ENCODE peak calls at places on chromosomes 2 and 18, in five cellular contexts. O is mammary epithelial cell; K is heart right ventricle; U is CD8-positive, alpha-beta T cell; X is sigmoid colon. H is an unnamed sample.

GRCh38 chr2:197657562-197657961 is 17.8 kb downstream of the RFTN2 start:
- DNase-seq in O (no peak), K (no peak), U (no peak), X (no peak), H (no peak)

GRCh38 chr2:237866119-237866621 is 6.7 kb downstream of the RAMP1 start:
- DNase-seq in O (no peak), K (no peak), U (no peak), X (peak), H (no peak)

GRCh38 chr2:25324905-25325592 is 16.7 kb downstream of the DNMT3A start:
- DNase-seq in O (no peak), K (no peak), U (no peak), X (peak), H (no peak)

GRCh38 chr2:178863856-178864620 is 56.8 kb upstream of the TTN start:
- DNase-seq in O (no peak), K (peak), U (no peak), X (peak), H (no peak)

GRCh38 chr18:5463390-5463789 is 80.4 kb downstream of the EPB41L3 start:
- DNase-seq in O (no peak), K (peak), U (no peak), X (peak), H (no peak)

GRCh38 chr2:43224571-43225092 is 1.8 kb downstream of the ZFP36L2 start:
- DNase-seq in O (no peak), K (peak), U (no peak), X (peak), H (peak)

GRCh38 chr2:47065771-47066380 is 89.2 kb downstream of the STPG4 start:
- DNase-seq in O (peak), K (no peak), U (no peak), X (no peak), H (no peak)

GRCh38 chr2:98772531-98772930 is 41.6 kb upstream of the MGAT4A start:
- DNase-seq in O (no peak), K (no peak), U (no peak), X (no peak), H (no peak)

GRCh38 chr2:67616749-67617148 is 219.6 kb downstream of the ETAA1 start:
- DNase-seq in O (no peak), K (no peak), U (no peak), X (peak), H (no peak)

GRCh38 chr2:120737802-120738516 is 2.3 kb downstream of the GLI2 start:
- DNase-seq in O (peak), K (no peak), U (no peak), X (no peak), H (no peak)

GRCh38 chr2:187424156-187424555 is 23.9 kb downstream of the CALCRL start:
- DNase-seq in O (peak), K (no peak), U (no peak), X (no peak), H (no peak)

DNA sequence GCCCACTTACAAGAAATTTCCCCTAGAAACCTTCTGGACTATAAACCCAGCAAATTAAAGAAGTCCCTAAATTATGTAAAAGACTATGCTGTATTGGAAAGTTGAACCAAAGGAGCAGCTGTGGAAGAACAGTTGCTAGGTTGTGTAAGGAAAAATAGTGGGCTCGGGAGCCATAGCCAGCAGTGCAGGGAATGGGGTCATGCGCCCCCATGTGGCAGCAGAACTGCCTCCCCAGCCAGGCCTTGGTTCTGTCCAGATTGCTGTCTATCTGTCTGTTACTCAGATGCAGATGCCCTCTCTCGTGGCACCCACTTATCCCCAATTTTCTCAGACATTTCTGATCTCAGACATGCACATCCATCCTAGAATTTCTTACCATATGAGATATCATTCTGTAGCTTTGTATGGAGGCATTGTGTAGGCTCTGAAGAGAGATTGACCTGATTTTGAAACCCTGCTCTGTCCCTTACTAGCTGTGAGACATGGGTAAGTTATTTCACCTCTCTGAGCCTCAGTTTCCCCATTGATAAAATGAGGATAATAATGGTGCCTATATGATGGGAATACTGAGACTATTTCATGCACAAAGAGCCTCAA is 258.3 kb downstream of the SS18 start:
- DNase-seq in O (peak), K (peak), U (no peak), X (no peak), H (no peak)
- TF ChIP-seq CTCF in O (peak), K (peak), U (no peak), X (peak), H (no peak)

DNA sequence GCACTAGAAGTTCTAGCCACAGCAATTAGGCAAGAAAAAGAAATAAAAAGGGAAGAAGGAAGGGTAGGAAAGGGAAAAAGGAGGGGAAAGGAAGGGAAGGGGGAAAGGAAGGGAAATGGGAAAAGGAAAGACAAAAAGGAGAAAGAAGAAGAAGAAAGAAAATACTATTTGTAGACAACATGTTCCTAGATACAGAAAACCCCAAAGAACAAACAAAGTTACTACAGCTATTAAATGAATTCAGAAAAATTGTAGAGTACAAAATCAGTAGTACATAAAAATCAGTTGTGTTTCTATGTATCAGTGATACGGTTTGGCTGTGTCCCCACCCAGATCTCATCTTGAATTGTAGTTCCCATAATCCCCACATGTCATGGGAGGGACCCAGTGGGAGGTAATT is 52.3 kb downstream of the RPE start:
- DNase-seq in O (no peak), K (no peak), U (no peak), X (no peak), H (no peak)
- H3K27ac ChIP-seq in O (no peak), K (no peak), U (no peak), X (no peak), H (no peak)

GRCh38 chr2:166127217-166128155 is at the start of gene SCN1A:
- DNase-seq in O (peak), K (no peak), U (no peak), X (no peak), H (no peak)
- TF ChIP-seq CTCF in O (peak), K (peak), U (peak), X (peak), H (peak)

GRCh38 chr2:95031076-95031725 is 5.7 kb downstream of the MAL start:
- DNase-seq in O (no peak), K (no peak), U (no peak), X (no peak), H (no peak)
- H3K27ac ChIP-seq in O (no peak), K (no peak), U (no peak), X (no peak), H (peak)

GRCh38 chr2:17827306-17827705 is 11.0 kb downstream of the MSGN1 start:
- DNase-seq in O (no peak), K (no peak), U (no peak), X (no peak), H (no peak)

GRCh38 chr2:17827785-17828184 is 11.5 kb downstream of the MSGN1 start:
- DNase-seq in O (no peak), K (no peak), U (no peak), X (no peak), H (no peak)

GRCh38 chr2:17835511-17835910 is 19.3 kb downstream of the MSGN1 start:
- DNase-seq in O (no peak), K (no peak), U (no peak), X (no peak), H (no peak)

GRCh38 chr2:17830053-17831034 is 14.1 kb downstream of the MSGN1 start:
- DNase-seq in O (peak), K (peak), U (no peak), X (no peak), H (peak)
- TF ChIP-seq CTCF in O (peak), K (peak), U (peak), X (peak), H (peak)

GRCh38 chr2:118202707-118203303 is 114.5 kb downstream of the INSIG2 start:
- DNase-seq in O (peak), K (no peak), U (no peak), X (no peak), H (peak)

GRCh38 chr2:118209727-118210126 is 121.5 kb downstream of the INSIG2 start:
- DNase-seq in O (no peak), K (no peak), U (no peak), X (no peak), H (no peak)

GRCh38 chr2:118207889-118208288 is 119.6 kb downstream of the INSIG2 start:
- DNase-seq in O (no peak), K (no peak), U (no peak), X (no peak), H (no peak)
- H3K27ac ChIP-seq in O (no peak), K (no peak), U (no peak), X (no peak), H (no peak)

DNA sequence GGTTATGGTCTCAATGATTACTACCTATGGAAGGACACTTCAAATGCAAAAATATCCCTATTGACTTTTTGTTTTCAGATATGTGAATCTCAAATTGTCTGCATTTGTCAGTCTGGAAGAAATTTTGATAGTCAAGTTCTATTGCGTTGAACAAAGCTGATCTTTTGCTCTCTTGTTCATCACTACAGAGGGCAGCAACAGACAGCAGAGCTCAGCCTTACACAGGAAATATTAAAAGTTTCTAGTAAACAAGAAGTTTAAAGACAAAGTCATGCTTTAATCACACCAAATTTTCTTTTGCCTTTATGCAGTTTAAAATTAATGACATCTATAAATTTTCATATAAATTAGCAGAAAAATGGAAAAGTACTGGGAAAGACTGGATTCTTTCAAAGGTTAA is 617.5 kb downstream of the NR4A2 start:
- DNase-seq in O (no peak), K (no peak), U (no peak), X (no peak), H (no peak)
- TF ChIP-seq CTCF in O (no peak), K (no peak), U (no peak), X (no peak), H (no peak)

GRCh38 chr2:234375481-234375880 is 121.4 kb downstream of the ARL4C start:
- DNase-seq in O (peak), K (no peak), U (no peak), X (no peak), H (no peak)
- H3K27ac ChIP-seq in O (peak), K (no peak), U (no peak), X (no peak), H (no peak)

H was measured in CD4-positive, alpha-beta T cell.